ENCODE peak calls at places on chromosome 7, in five cellular contexts. S is osteocyte; Y is stimulated activated CD4-positive, alpha-beta T cell treated with anti-CD3 and anti-CD28 coated beads, Interleukin-4, amount 100 ng/mL, for 48 hours; U is CD8-positive, alpha-beta memory T cell; J is natural killer cell treated with Interleukin-12 subunit alpha and Interleukin-12 subunit beta and Interleukin-15 and Interleukin-18, amount 100 ng/mL, for 72 hours. O is an unnamed sample.

GRCh38 chr7:2040893-2041270 is 191.9 kb downstream of the MAD1L1 start:
- DNase-seq in S (no peak), Y (no peak), U (peak), J (peak), O (no peak)

GRCh38 chr7:7565746-7566650 is 686 bp upstream of the MIOS start:
- DNase-seq in S (no peak), Y (no peak), U (no peak), J (no peak), O (no peak)

GRCh38 chr7:105815580-105815979 is 60.8 kb downstream of the ATXN7L1 start:
- DNase-seq in S (no peak), Y (no peak), U (no peak), J (no peak), O (no peak)

GRCh38 chr7:20539201-20539600 is 76.3 kb upstream of the ABCB5 start:
- DNase-seq in S (no peak), Y (no peak), U (no peak), J (no peak), O (no peak)

GRCh38 chr7:23003505-23004246 is 10.3 kb downstream of the HYCC1 start:
- DNase-seq in S (no peak), Y (no peak), U (no peak), J (no peak), O (no peak)

GRCh38 chr7:18019562-18019961 is 8.1 kb downstream of the PRPS1L1 start:
- DNase-seq in S (no peak), Y (no peak), U (no peak), J (no peak), O (no peak)

GRCh38 chr7:34823650-34824258 is 165.7 kb downstream of the NPSR1 start:
- DNase-seq in S (peak), Y (peak), U (peak), J (no peak), O (peak)

GRCh38 chr7:39613577-39613976 is 9.8 kb upstream of the RALA start:
- DNase-seq in S (no peak), Y (no peak), U (no peak), J (no peak), O (no peak)

GRCh38 chr7:91880016-91880412 is 488 bp downstream of the MTERF1 start:
- DNase-seq in S (no peak), Y (no peak), U (no peak), J (no peak), O (no peak)

GRCh38 chr7:47485640-47486435 is 96.1 kb downstream of the TNS3 start:
- DNase-seq in S (no peak), Y (no peak), U (no peak), J (no peak), O (no peak)

O was measured in central memory CD4-positive, alpha-beta T cell.